ENCODE peak calls at places on chromosomes 11 and 22, in five cellular contexts. R is IMR-90; X is activated CD4-positive, alpha-beta T cell treated with anti-CD3 and anti-CD28 coated beads, Interleukin-2, amount 50 U/mL, for 1 hour; M is activated effector memory CD4-positive, alpha-beta T cell treated with anti-CD3 and anti-CD28 coated beads, Interleukin-2, amount 50 U/mL, for 16 hours; C is stimulated activated CD4-positive, alpha-beta T cell treated with anti-CD3 and anti-CD28 coated beads, Interleukin-12 subunit alpha, Interleukin-12 subunit beta, amount 100 ng/mL, for 4 hours. G is an unnamed sample.

GRCh38 chr11:34501500-34501899 is 12.1 kb downstream of the ELF5 start:
- DNase-seq in C (no peak), M (no peak), R (peak), X (no peak), G (no peak)

GRCh38 chr11:62905927-62906531 is 15.1 kb downstream of the CHRM1 start:
- DNase-seq in C (peak), M (peak), R (peak), X (peak), G (peak)

GRCh38 chr11:114162719-114163123 is 103.2 kb downstream of the ZBTB16 start:
- DNase-seq in C (no peak), R (peak), X (no peak), M (no peak), G (no peak)

GRCh38 chr11:70432065-70432464 is 33.7 kb downstream of the CTTN start:
- DNase-seq in M (no peak), X (no peak), C (no peak), R (no peak), G (no peak)

GRCh38 chr11:61035086-61035835 is 63.8 kb downstream of the CD6 start:
- DNase-seq in C (no peak), M (no peak), X (no peak), R (no peak), G (no peak)

GRCh38 chr11:10625982-10626311 is 57.5 kb upstream of the LYVE1 start:
- DNase-seq in R (no peak), X (no peak), M (no peak), C (no peak), G (no peak)

GRCh38 chr11:112368402-112368801 is 107.7 kb upstream of the PLET1 start:
- DNase-seq in R (no peak), C (no peak), X (no peak), M (no peak), G (no peak)

GRCh38 chr22:47088480-47089145 is 326.2 kb downstream of the TBC1D22A start:
- DNase-seq in R (peak), M (no peak), X (no peak), C (no peak), G (no peak)

GRCh38 chr11:134145715-134146114 is 76.8 kb downstream of the JAM3 start:
- DNase-seq in M (no peak), X (no peak), C (no peak), R (no peak), G (no peak)

GRCh38 chr22:21451545-21452520 is 15.4 kb upstream of the TMEM191C start:
- DNase-seq in C (no peak), R (no peak), X (no peak), M (peak), G (no peak)

GRCh38 chr22:28833276-28833923 is 33.0 kb upstream of the XBP1 start:
- DNase-seq in X (no peak), R (no peak), C (no peak), M (no peak), G (no peak)

GRCh38 chr11:7597620-7598019 is 75.7 kb downstream of the CYB5R2 start:
- DNase-seq in X (no peak), M (no peak), R (no peak), C (no peak), G (no peak)

GRCh38 chr11:64865286-64866172 is 12.9 kb downstream of the EHD1 start:
- DNase-seq in R (peak), C (no peak), X (no peak), M (peak), G (no peak)

GRCh38 chr11:71446942-71447688 is 1.1 kb downstream of the DHCR7 start:
- DNase-seq in X (no peak), R (peak), C (no peak), M (peak), G (no peak)

GRCh38 chr22:48957311-48957986 is 870.2 kb downstream of the BRD1 start:
- DNase-seq in X (no peak), M (peak), C (no peak), R (no peak), G (no peak)

GRCh38 chr11:31692466-31692865 is 118.7 kb downstream of the PAX6 start:
- DNase-seq in M (no peak), R (no peak), X (no peak), C (no peak), G (no peak)

GRCh38 chr11:112223125-112223524 is 3.1 kb upstream of the PTS start:
- DNase-seq in X (no peak), M (no peak), C (no peak), R (peak), G (no peak)

GRCh38 chr11:123560001-123560400 is 94.4 kb downstream of the SCN3B start:
- DNase-seq in C (no peak), R (peak), M (no peak), X (no peak), G (no peak)

GRCh38 chr11:32198053-32198452 is 107.2 kb downstream of the RCN1 start:
- DNase-seq in M (no peak), R (no peak), X (no peak), C (no peak), G (no peak)

GRCh38 chr22:44085743-44086741 is 61.9 kb downstream of the PARVB start:
- DNase-seq in C (no peak), R (peak), X (no peak), M (no peak), G (no peak)

GRCh38 chr11:114295676-114296081 is 520 bp upstream of the NNMT start:
- DNase-seq in X (no peak), R (no peak), C (no peak), M (no peak), G (no peak)

GRCh38 chr11:118646393-118646792 is 33.1 kb downstream of the TREH start:
- DNase-seq in X (no peak), R (no peak), M (no peak), C (no peak), G (no peak)

GRCh38 chr11:126914941-126915340 is 85.6 kb downstream of the KIRREL3 start:
- DNase-seq in C (no peak), R (peak), M (no peak), X (no peak), G (no peak)

GRCh38 chr22:50665738-50666137 is 6.9 kb upstream of the SHANK3 start:
- DNase-seq in R (no peak), M (no peak), C (no peak), X (no peak), G (no peak)

GRCh38 chr11:61010466-61011238 is 39.2 kb downstream of the CD6 start:
- DNase-seq in R (no peak), M (no peak), X (no peak), C (no peak), G (no peak)

GRCh38 chr11:112219476-112220232 is 6.6 kb upstream of the PTS start:
- DNase-seq in X (peak), C (peak), M (no peak), R (peak), G (peak)

GRCh38 chr22:46336119-46337078 is 885 bp downstream of the TRMU start:
- DNase-seq in X (peak), M (no peak), R (peak), C (no peak), G (peak)

GRCh38 chr11:43948341-43949185 is 6.1 kb downstream of the C11orf96 start:
- DNase-seq in R (no peak), C (no peak), M (no peak), X (no peak), G (no peak)

GRCh38 chr11:6418958-6419611 is at the start of gene APBB1:
- DNase-seq in M (peak), C (peak), X (peak), R (peak), G (peak)

GRCh38 chr11:65903068-65903481 is 2.9 kb upstream of the FOSL1 start:
- DNase-seq in M (no peak), X (no peak), R (peak), C (no peak), G (no peak)

GRCh38 chr11:5036671-5037070 is 9.7 kb upstream of the OR52J3 start:
- DNase-seq in X (no peak), C (no peak), R (no peak), M (no peak), G (no peak)

GRCh38 chr22:19019679-19020032 is 83.6 kb upstream of the PRODH start:
- DNase-seq in R (no peak), X (no peak), M (no peak), C (no peak), G (no peak)

GRCh38 chr11:8640305-8640932 is 42.0 kb downstream of the TRIM66 start:
- DNase-seq in X (no peak), C (no peak), R (no peak), M (no peak), G (no peak)

GRCh38 chr11:73650400-73650799 is 4.0 kb downstream of the PLEKHB1 start:
- DNase-seq in C (no peak), R (no peak), X (no peak), M (no peak), G (no peak)

GRCh38 chr11:32890843-32891656 is 1.6 kb upstream of the QSER1 start:
- DNase-seq in M (no peak), R (no peak), C (no peak), X (no peak), G (no peak)

GRCh38 chr11:3855808-3856491 is 486 bp downstream of the STIM1 start:
- DNase-seq in R (no peak), M (peak), X (peak), C (peak), G (peak)

GRCh38 chr11:78380615-78381029 is 37.0 kb downstream of the GAB2 start:
- DNase-seq in C (no peak), R (peak), M (no peak), X (no peak), G (no peak)

GRCh38 chr11:16945671-16946469 is 68.3 kb downstream of the PLEKHA7 start:
- DNase-seq in M (peak), C (peak), R (peak), X (peak), G (peak)